ENCODE peak calls at places on chromosomes 16 and 17, in seven cellular contexts. B, Q, M, F, O, J and K are unnamed samples.

GRCh38 chr17:57356722-57357391 is 100.5 kb downstream of the MSI2 start:
- DNase-seq in B (peak), Q (no peak), M (no peak), F (no peak), O (no peak), J (no peak), K (no peak)

GRCh38 chr17:40122944-40123810 is 1.4 kb downstream of the MSL1 start:
- DNase-seq in B (no peak), Q (peak), M (peak), F (peak), O (peak), J (no peak), K (no peak)

GRCh38 chr17:36503456-36504155 is 17.1 kb downstream of the ZNHIT3 start:
- DNase-seq in B (no peak), Q (no peak), M (no peak), F (no peak), O (no peak), J (no peak), K (no peak)

GRCh38 chr16:85441189-85441889 is 171.8 kb upstream of the GSE1 start:
- DNase-seq in B (no peak), Q (peak), M (no peak), F (no peak), O (no peak), J (no peak), K (peak)

GRCh38 chr16:19210175-19210924 is 42.3 kb downstream of the SYT17 start:
- DNase-seq in B (no peak), Q (no peak), M (peak), F (no peak), O (peak), J (no peak), K (peak)

GRCh38 chr16:49701867-49702494 is 153.9 kb downstream of the ZNF423 start:
- DNase-seq in B (peak), Q (peak), M (no peak), F (peak), O (peak), J (no peak), K (no peak)

GRCh38 chr16:30379165-30379783 is 3.1 kb downstream of the SEPTIN1 start:
- DNase-seq in B (no peak), Q (no peak), M (no peak), F (no peak), O (no peak), J (no peak), K (no peak)

GRCh38 chr16:68362314-68362913 is 51.6 kb downstream of the PRMT7 start:
- DNase-seq in B (no peak), Q (no peak), M (no peak), F (no peak), O (no peak), J (no peak), K (no peak)

GRCh38 chr16:77273815-77274214 is 74.6 kb downstream of the SYCE1L start:
- DNase-seq in B (no peak), Q (peak), M (no peak), F (no peak), O (peak), J (no peak), K (no peak)

GRCh38 chr17:47694818-47695663 is 1.1 kb downstream of the TBKBP1 start:
- DNase-seq in B (no peak), Q (peak), M (peak), F (peak), O (peak), J (no peak), K (no peak)

GRCh38 chr17:63151981-63152523 is 186.0 kb downstream of the TANC2 start:
- DNase-seq in B (peak), Q (peak), M (peak), F (no peak), O (peak), J (no peak), K (no peak)

GRCh38 chr16:78269251-78269650 is 169.8 kb downstream of the WWOX start:
- DNase-seq in B (no peak), Q (no peak), M (no peak), F (no peak), O (no peak), J (no peak), K (no peak)

GRCh38 chr16:72434159-72434558 is 262.2 kb upstream of the PMFBP1 start:
- DNase-seq in B (peak), Q (peak), M (peak), F (no peak), O (peak), J (no peak), K (no peak)

GRCh38 chr17:38327936-38328335 is 15.8 kb downstream of the GPR179 start:
- DNase-seq in B (no peak), Q (no peak), M (no peak), F (peak), O (no peak), J (no peak), K (no peak)

GRCh38 chr16:30741461-30741914 is 6.7 kb upstream of the PHKG2 start:
- DNase-seq in B (no peak), Q (peak), M (peak), F (peak), O (peak), J (no peak), K (peak)

GRCh38 chr17:68048996-68049395 is 13.5 kb downstream of the KPNA2 start:
- DNase-seq in B (no peak), Q (peak), M (no peak), F (peak), O (no peak), J (no peak), K (no peak)

GRCh38 chr16:8588703-8589292 is 1.5 kb downstream of the TMEM114 start:
- DNase-seq in B (no peak), Q (peak), M (no peak), F (peak), O (no peak), J (peak), K (no peak)

GRCh38 chr16:86810062-86810461 is 231.7 kb downstream of the FOXL1 start:
- DNase-seq in B (no peak), Q (no peak), M (no peak), F (no peak), O (no peak), J (no peak), K (no peak)

GRCh38 chr16:57471852-57472664 is 9.6 kb downstream of the POLR2C start:
- DNase-seq in B (no peak), Q (no peak), M (no peak), F (peak), O (peak), J (no peak), K (no peak)

GRCh38 chr16:71807905-71808592 is 585 bp downstream of the AP1G1 start:
- DNase-seq in B (peak), Q (peak), M (peak), F (no peak), O (peak), J (no peak), K (peak)

GRCh38 chr17:35241520-35241919 is 1.4 kb upstream of the SLFN5 start:
- DNase-seq in B (no peak), Q (peak), M (no peak), F (peak), O (no peak), J (no peak), K (no peak)

GRCh38 chr17:33668516-33668915 is 375.4 kb upstream of the ASIC2 start:
- DNase-seq in B (no peak), Q (no peak), M (no peak), F (no peak), O (no peak), J (no peak), K (no peak)

GRCh38 chr16:19167710-19168172 is 299 bp upstream of the SYT17 start:
- DNase-seq in B (peak), Q (peak), M (peak), F (peak), O (peak), J (peak), K (peak)

GRCh38 chr16:11401161-11402050 is 56.1 kb downstream of the RMI2 start:
- DNase-seq in B (no peak), Q (no peak), M (no peak), F (no peak), O (no peak), J (no peak), K (no peak)

GRCh38 chr17:44191941-44192496 is 5.2 kb downstream of the TMUB2 start:
- DNase-seq in B (no peak), Q (peak), M (no peak), F (peak), O (no peak), J (peak), K (no peak)

GRCh38 chr17:8225813-8226535 is 15.6 kb upstream of the AURKB start:
- DNase-seq in B (peak), Q (peak), M (peak), F (peak), O (peak), J (no peak), K (peak)

GRCh38 chr16:76386784-76387183 is 109.6 kb downstream of the CNTNAP4 start:
- DNase-seq in B (no peak), Q (no peak), M (no peak), F (no peak), O (peak), J (no peak), K (peak)

GRCh38 chr16:29994613-29995329 is 646 bp downstream of the HIRIP3 start:
- DNase-seq in B (no peak), Q (peak), M (peak), F (no peak), O (peak), J (no peak), K (peak)

GRCh38 chr17:50635720-50636144 is 1.1 kb downstream of the ABCC3 start:
- DNase-seq in B (no peak), Q (no peak), M (no peak), F (no peak), O (no peak), J (no peak), K (no peak)
- H4K8ac ChIP-seq in B (no peak), Q (no peak), M (peak), F (no peak), O (no peak), J (no peak), K (no peak)

GRCh38 chr17:64354824-64355535 is 35.7 kb downstream of the PECAM1 start:
- DNase-seq in B (no peak), Q (no peak), M (peak), F (no peak), O (no peak), J (no peak), K (no peak)

GRCh38 chr17:64357191-64357981 is 33.3 kb downstream of the PECAM1 start:
- DNase-seq in B (no peak), Q (peak), M (peak), F (peak), O (peak), J (no peak), K (peak)

GRCh38 chr17:64355536-64356303 is 34.9 kb downstream of the PECAM1 start:
- DNase-seq in B (no peak), Q (no peak), M (peak), F (no peak), O (no peak), J (no peak), K (no peak)

GRCh38 chr17:64356304-64356686 is 34.4 kb downstream of the PECAM1 start:
- DNase-seq in B (no peak), Q (no peak), M (no peak), F (no peak), O (no peak), J (no peak), K (no peak)

GRCh38 chr17:64358261-64358788 is 32.3 kb downstream of the PECAM1 start:
- DNase-seq in B (no peak), Q (no peak), M (no peak), F (no peak), O (no peak), J (no peak), K (no peak)
- H2BK5ac ChIP-seq in B (no peak), Q (no peak), M (no peak), F (no peak), O (no peak), J (no peak), K (no peak)

GRCh38 chr17:65156835-65157565 is 19.8 kb downstream of the RGS9 start:
- DNase-seq in B (no peak), Q (no peak), M (no peak), F (no peak), O (no peak), J (no peak), K (no peak)
- H4K8ac ChIP-seq in B (no peak), Q (no peak), M (no peak), F (no peak), O (no peak), J (no peak), K (no peak)

GRCh38 chr16:243348-243747 is 8.7 kb downstream of the FAM234A start:
- DNase-seq in B (no peak), Q (no peak), M (no peak), F (no peak), O (no peak), J (no peak), K (no peak)

GRCh38 chr16:242281-242680 is 7.7 kb downstream of the FAM234A start:
- DNase-seq in B (no peak), Q (no peak), M (no peak), F (no peak), O (no peak), J (no peak), K (no peak)

GRCh38 chr16:247027-247426 is 12.4 kb downstream of the FAM234A start:
- DNase-seq in B (no peak), Q (no peak), M (no peak), F (no peak), O (no peak), J (no peak), K (no peak)

GRCh38 chr16:241866-242265 is 7.2 kb downstream of the FAM234A start:
- DNase-seq in B (no peak), Q (no peak), M (no peak), F (no peak), O (no peak), J (no peak), K (no peak)

DNA sequence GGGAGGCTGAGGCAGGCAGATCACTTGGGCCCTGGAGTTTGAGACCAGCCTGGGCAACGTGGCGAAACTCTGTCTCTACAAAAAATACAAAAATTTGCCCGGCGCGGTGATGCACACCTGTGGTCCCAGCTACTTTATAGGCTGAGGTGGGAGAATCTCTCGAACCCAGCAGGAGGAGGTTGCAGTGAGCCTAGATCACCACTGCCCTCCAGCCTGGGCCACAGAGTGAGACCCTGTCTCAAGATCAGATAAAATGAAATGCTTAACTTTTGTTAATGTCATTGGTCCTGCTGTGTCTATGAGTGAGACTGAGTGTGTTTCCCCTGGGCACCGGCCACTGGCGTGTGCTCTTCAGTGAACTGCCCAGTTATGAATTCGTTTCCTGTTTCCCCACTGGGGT is 10.5 kb downstream of the FAM234A start:
- DNase-seq in B (no peak), Q (no peak), M (no peak), F (no peak), O (no peak), J (no peak), K (no peak)
- H2BK5ac ChIP-seq in B (no peak), Q (no peak), M (no peak), F (no peak), O (no peak), J (no peak), K (no peak)